ENCODE peak calls at places on chromosomes 11 and 22, in four cellular contexts. One of them, this sample, is unnamed.

GRCh38 chr11:113574586-113574985 is 99.4 kb upstream of the DRD2 start:
- DNase-seq in kidney: no peak
- DNase-seq in RWPE2: no peak
- DNase-seq in GM12878: no peak
- DNase-seq in this sample: no peak

GRCh38 chr11:132095230-132096165 is 725.1 kb downstream of the NTM start:
- DNase-seq in kidney: no peak
- DNase-seq in RWPE2: no peak
- DNase-seq in GM12878: no peak
- DNase-seq in this sample: no peak

GRCh38 chr11:2089536-2090165 is 49.5 kb downstream of the IGF2 start:
- DNase-seq in kidney: no peak
- DNase-seq in RWPE2: peak; percentile 29
- DNase-seq in GM12878: no peak
- DNase-seq in this sample: no peak

GRCh38 chr11:3836903-3837302 is 3.9 kb downstream of the RHOG start:
- DNase-seq in GM12878: no peak
- DNase-seq in RWPE2: no peak
- DNase-seq in kidney: peak; percentile 78
- DNase-seq in this sample: no peak

GRCh38 chr11:45648931-45649330 is 16.5 kb downstream of the CHST1 start:
- DNase-seq in RWPE2: no peak
- DNase-seq in GM12878: no peak
- DNase-seq in kidney: no peak
- DNase-seq in this sample: no peak

GRCh38 chr11:119680899-119681370 is 48.1 kb downstream of the NECTIN1 start:
- DNase-seq in RWPE2: no peak
- DNase-seq in kidney: peak; percentile 85
- DNase-seq in GM12878: no peak
- DNase-seq in this sample: no peak

GRCh38 chr11:7869467-7869866 is 61.6 kb downstream of the OR10A6 start:
- DNase-seq in RWPE2: no peak
- DNase-seq in kidney: no peak
- DNase-seq in GM12878: no peak
- DNase-seq in this sample: no peak

GRCh38 chr11:42631223-42631843 is 680.5 kb upstream of the API5 start:
- DNase-seq in kidney: no peak
- DNase-seq in GM12878: no peak
- DNase-seq in RWPE2: no peak
- DNase-seq in this sample: no peak

GRCh38 chr11:109423860-109424190 is 1.8 kb downstream of the C11orf87 start:
- DNase-seq in kidney: peak; percentile 47
- DNase-seq in RWPE2: no peak
- DNase-seq in GM12878: no peak
- DNase-seq in this sample: no peak

GRCh38 chr11:65613091-65613928 is 711 bp downstream of the MAP3K11 start:
- DNase-seq in RWPE2: no peak
- DNase-seq in kidney: peak; percentile 91
- DNase-seq in GM12878: no peak
- DNase-seq in this sample: no peak

GRCh38 chr11:46475926-46476545 is 84.5 kb upstream of the CHRM4 start:
- DNase-seq in GM12878: peak; percentile 28
- DNase-seq in RWPE2: no peak
- DNase-seq in kidney: no peak
- DNase-seq in this sample: no peak

GRCh38 chr11:130523609-130524008 is 75.2 kb downstream of the ADAMTS15 start:
- DNase-seq in GM12878: no peak
- DNase-seq in RWPE2: no peak
- DNase-seq in kidney: no peak
- DNase-seq in this sample: no peak

GRCh38 chr11:2899080-2899783 is 13.7 kb upstream of the CDKN1C start:
- DNase-seq in RWPE2: no peak
- DNase-seq in GM12878: no peak
- DNase-seq in kidney: no peak
- DNase-seq in this sample: no peak

GRCh38 chr11:95723353-95723942 is 66.1 kb downstream of the FAM76B start:
- DNase-seq in kidney: peak; percentile 52
- DNase-seq in GM12878: no peak
- DNase-seq in RWPE2: no peak
- DNase-seq in this sample: no peak

GRCh38 chr22:39308614-39309363 is 10.6 kb downstream of the RPL3 start:
- DNase-seq in kidney: no peak
- DNase-seq in GM12878: no peak
- DNase-seq in RWPE2: peak; percentile 93
- DNase-seq in this sample: no peak

GRCh38 chr11:826836-827145 is 928 bp upstream of the CRACR2B start:
- DNase-seq in RWPE2: no peak
- DNase-seq in kidney: no peak
- DNase-seq in GM12878: no peak
- DNase-seq in this sample: no peak

GRCh38 chr11:827146-827860 is 416 bp upstream of the CRACR2B start:
- DNase-seq in RWPE2: no peak
- DNase-seq in kidney: no peak
- DNase-seq in GM12878: no peak
- DNase-seq in this sample: no peak

GRCh38 chr11:828501-829115 is 889 bp downstream of the CRACR2B start:
- DNase-seq in kidney: no peak
- DNase-seq in GM12878: no peak
- DNase-seq in RWPE2: no peak
- DNase-seq in this sample: no peak

GRCh38 chr11:829116-829945 is 1.6 kb downstream of the CRACR2B start:
- DNase-seq in GM12878: no peak
- DNase-seq in RWPE2: no peak
- DNase-seq in kidney: peak; percentile 92
- DNase-seq in this sample: no peak

DNA sequence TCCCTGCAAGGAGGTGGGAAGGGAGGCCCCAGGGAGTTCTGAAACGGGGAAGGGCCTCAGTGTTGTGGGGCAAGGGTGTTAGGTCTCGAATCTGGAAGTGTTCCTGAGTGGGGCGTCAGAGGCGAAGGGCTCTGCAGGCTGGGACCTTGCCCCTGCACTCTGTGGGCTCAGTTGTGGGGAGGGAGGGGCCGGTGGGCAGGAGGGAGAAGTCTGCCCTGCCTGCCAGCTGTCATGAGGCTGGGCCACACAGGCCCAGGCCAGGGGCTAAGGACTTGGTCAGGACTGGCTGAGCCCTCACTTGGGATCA is at the start of gene CRACR2B:
- DNase-seq in GM12878: no peak
- DNase-seq in kidney: no peak
- DNase-seq in RWPE2: no peak
- DNase-seq in this sample: no peak
- H3K4me3 ChIP-seq in GM12878: peak within 1 kb of the TSS; percentile 93
- H3K4me3 ChIP-seq in kidney: peak within 1 kb of the TSS; percentile 21
- H3K4me3 ChIP-seq in RWPE2: peak within 1 kb of the TSS; percentile 24
- H3K4me3 ChIP-seq in this sample: peak within 1 kb of the TSS; percentile 70

DNA sequence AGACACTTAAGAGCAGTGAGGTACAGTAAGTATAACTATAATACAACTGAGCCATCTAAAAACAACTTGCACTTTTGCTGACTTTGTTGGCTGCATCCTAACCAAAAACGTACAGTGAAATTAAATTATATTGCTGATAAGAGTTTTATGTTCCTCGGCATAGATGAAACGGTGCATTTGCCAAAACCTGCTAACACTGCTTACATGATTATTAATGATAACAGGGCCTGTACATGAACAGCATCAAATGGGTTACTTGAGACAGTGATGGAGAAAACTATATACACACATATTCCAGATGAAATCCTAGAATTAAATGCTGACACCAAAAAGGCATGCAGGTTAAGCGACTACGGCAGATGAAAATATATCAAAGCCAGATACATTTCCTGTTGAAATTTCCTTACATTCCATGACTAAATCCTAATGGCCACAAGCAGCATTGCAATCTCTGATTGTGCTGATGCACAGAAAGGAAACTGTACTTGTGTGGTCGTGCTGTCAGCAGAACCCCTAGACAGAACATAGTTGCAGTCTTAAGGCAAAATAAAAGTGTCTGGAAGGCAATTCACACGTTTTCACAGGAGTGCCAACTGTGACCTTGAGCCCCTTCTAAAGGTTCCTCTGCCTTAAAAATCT is 143.9 kb downstream of the CADM1 start:
- DNase-seq in RWPE2: no peak
- DNase-seq in kidney: no peak
- DNase-seq in GM12878: no peak
- DNase-seq in this sample: no peak
- TF ChIP-seq CTCF in RWPE2: no peak
- TF ChIP-seq CTCF in kidney: no peak
- TF ChIP-seq CTCF in GM12878: no peak
- TF ChIP-seq CTCF in this sample: no peak

GRCh38 chr11:86952933-86953637 is 2.1 kb downstream of the FZD4 start:
- DNase-seq in RWPE2: no peak
- DNase-seq in kidney: no peak
- DNase-seq in GM12878: no peak
- DNase-seq in this sample: no peak
- H3K4me3 ChIP-seq in RWPE2: no peak overlapping the region
- H3K4me3 ChIP-seq in kidney: peak overlapping the region; percentile 72
- H3K4me3 ChIP-seq in GM12878: no peak overlapping the region
- H3K4me3 ChIP-seq in this sample: no peak overlapping the region

DNA sequence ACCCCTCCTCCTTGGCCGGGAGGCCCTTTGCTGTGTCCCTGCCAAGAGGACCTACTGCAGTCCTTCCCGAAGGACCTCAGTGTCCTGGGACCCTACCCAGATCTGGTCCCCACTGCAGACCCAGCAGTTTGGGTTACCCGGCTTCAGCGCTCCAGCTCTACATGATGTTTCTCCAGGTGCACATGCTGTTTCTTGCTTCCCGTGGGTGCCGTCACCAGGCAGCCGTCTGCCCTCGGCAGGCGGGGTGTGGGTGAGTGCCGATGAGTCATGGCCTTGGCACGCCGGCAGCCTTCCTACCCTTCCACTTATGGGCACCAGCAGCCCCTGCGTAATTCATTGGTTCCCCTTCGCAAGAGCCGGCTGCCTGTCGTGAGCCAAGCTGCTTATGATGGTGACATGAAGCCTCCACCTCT is 101.8 kb downstream of the BCR start:
- DNase-seq in GM12878: no peak
- DNase-seq in kidney: peak; percentile 96
- DNase-seq in RWPE2: peak; percentile 97
- DNase-seq in this sample: no peak
- TF ChIP-seq CTCF in GM12878: no peak
- TF ChIP-seq CTCF in kidney: no peak
- TF ChIP-seq CTCF in RWPE2: peak; percentile 84
- TF ChIP-seq CTCF in this sample: no peak

GRCh38 chr22:37420656-37421467 is 6.4 kb downstream of the ELFN2 start:
- DNase-seq in kidney: no peak
- DNase-seq in GM12878: no peak
- DNase-seq in RWPE2: no peak
- DNase-seq in this sample: no peak

GRCh38 chr22:37419370-37419915 is 7.8 kb downstream of the ELFN2 start:
- DNase-seq in GM12878: no peak
- DNase-seq in RWPE2: no peak
- DNase-seq in kidney: peak; percentile 73
- DNase-seq in this sample: no peak

GRCh38 chr22:37421468-37421877 is 5.8 kb downstream of the ELFN2 start:
- DNase-seq in kidney: no peak
- DNase-seq in RWPE2: no peak
- DNase-seq in GM12878: no peak
- DNase-seq in this sample: no peak

GRCh38 chr22:37418627-37419369 is 8.5 kb downstream of the ELFN2 start:
- DNase-seq in GM12878: no peak
- DNase-seq in RWPE2: no peak
- DNase-seq in kidney: peak; percentile 67
- DNase-seq in this sample: no peak

DNA sequence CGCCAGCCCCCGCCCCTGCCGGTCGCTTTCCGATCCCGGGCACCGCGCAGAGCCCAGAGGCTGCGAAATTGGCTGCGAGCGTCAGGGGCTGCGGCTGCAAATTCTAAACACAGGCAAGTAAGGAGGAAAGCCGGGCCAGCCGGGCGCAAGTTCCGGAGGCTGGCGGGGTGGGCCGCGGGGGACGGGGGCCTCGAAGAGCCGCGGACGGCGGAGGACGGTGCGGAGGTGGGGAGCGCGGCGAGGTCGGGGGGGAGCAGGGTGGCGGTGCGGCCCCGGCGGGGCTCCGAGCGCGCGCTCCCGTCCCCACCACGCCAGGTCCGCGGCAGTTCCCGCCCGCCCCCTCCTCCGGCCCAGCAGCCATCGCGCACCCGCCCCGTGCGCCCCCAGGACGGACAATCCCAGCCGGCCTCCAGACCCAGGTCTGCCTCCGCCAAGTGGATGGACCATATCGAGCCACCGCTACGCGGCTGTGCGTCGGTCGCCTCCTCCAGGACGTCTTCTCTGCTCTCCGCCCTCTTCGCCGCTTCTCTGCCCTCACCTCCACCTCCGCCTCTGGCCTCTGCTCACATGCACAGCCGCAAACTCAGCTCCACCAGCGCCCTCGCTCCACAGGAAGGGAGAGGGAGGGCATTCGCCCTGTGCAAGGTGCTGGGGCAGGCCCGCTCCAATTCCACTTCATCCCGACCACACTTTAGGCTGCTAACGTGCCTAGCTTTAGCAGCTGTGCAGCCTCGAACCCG is 7.2 kb downstream of the ELFN2 start:
- DNase-seq in RWPE2: no peak
- DNase-seq in kidney: peak; percentile 81
- DNase-seq in GM12878: no peak
- DNase-seq in this sample: no peak
- H3K4me3 ChIP-seq in RWPE2: peak overlapping the region; percentile 26
- H3K4me3 ChIP-seq in kidney: no peak overlapping the region
- H3K4me3 ChIP-seq in GM12878: no peak overlapping the region
- H3K4me3 ChIP-seq in this sample: no peak overlapping the region

GRCh38 chr22:19038728-19039447 is 83.3 kb downstream of the DGCR2 start:
- DNase-seq in GM12878: no peak
- DNase-seq in RWPE2: peak; percentile 53
- DNase-seq in kidney: peak; percentile 63
- DNase-seq in this sample: no peak
- TF ChIP-seq CTCF in GM12878: no peak
- TF ChIP-seq CTCF in RWPE2: no peak
- TF ChIP-seq CTCF in kidney: no peak
- TF ChIP-seq CTCF in this sample: no peak

DNA sequence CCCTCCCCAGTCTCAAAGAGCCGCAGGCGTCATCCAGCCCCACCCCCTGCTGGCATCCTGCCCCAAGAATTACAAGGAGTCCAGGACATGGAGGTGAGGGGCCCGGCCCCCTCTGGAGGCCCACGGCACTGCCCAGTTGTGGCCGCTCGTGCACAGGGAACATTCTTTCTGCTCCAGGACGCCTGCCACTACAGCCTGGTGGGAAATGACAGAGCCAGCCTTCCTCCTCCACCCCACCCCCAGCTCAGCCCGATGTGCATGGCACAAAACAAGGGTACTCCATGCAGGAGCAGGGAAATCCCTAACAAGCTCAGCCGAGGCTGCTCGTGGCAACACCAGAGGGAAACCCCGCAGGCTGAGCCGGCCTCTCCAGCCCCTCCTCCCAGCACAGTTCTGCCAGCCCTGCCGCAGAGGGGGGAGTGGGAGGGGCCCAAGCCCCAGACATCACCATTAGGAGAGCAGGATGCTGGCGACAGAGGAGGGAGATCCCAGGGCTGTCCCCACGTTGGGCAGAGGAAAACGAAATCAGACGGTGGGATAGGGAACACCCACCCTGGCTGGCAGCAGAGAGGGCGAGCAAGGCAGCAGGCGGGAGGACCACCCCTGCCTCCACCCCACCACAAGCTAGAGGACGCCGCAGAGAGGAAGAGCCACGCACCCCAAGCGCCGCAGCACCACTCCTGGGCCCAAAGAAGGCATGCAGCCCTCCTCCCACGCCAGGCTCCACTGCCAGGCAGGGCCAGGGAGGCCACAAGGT is 10.0 kb downstream of the IGSF9B start:
- DNase-seq in GM12878: no peak
- DNase-seq in RWPE2: no peak
- DNase-seq in kidney: peak; percentile 63
- DNase-seq in this sample: no peak
- H3K4me3 ChIP-seq in GM12878: no peak overlapping the region
- H3K4me3 ChIP-seq in RWPE2: no peak overlapping the region
- H3K4me3 ChIP-seq in kidney: no peak overlapping the region
- H3K4me3 ChIP-seq in this sample: no peak overlapping the region

GRCh38 chr22:45552580-45553332 is 50.1 kb downstream of the FBLN1 start:
- DNase-seq in RWPE2: no peak
- DNase-seq in GM12878: no peak
- DNase-seq in kidney: peak; percentile 94
- DNase-seq in this sample: no peak
- TF ChIP-seq CTCF in RWPE2: no peak
- TF ChIP-seq CTCF in GM12878: no peak
- TF ChIP-seq CTCF in kidney: no peak
- TF ChIP-seq CTCF in this sample: no peak